ENCODE peak calls at places on chromosomes 11 and 22, in ten cellular contexts. K is SK-N-SH; H is left ventricle myocardium inferior; G is GM23248; F is spleen; O is transverse colon; X is colonic mucosa; Q is effector memory CD4-positive, alpha-beta T cell; E is tibial artery; L is pancreas. C is an unnamed sample.

GRCh38 chr11:94060401-94060800 is 39.2 kb downstream of the HEPHL1 start:
- DNase-seq in X (no peak), H (no peak), O (no peak), K (no peak), Q (no peak), E (no peak), G (peak; percentile 2), F (no peak), L (no peak), C (no peak)

GRCh38 chr22:24834845-24835570 is 29.0 kb downstream of the SGSM1 start:
- DNase-seq in F (peak; percentile 10), G (peak; percentile 52), K (peak; percentile 64), O (no peak), L (peak; percentile 34), X (peak; percentile 38), H (no peak), Q (no peak), E (no peak), C (no peak)

GRCh38 chr11:1298695-1299492 is 10.5 kb downstream of the TOLLIP start:
- DNase-seq in X (peak; percentile 88), E (peak; percentile 90), F (peak; percentile 90), O (peak; percentile 89), Q (no peak), L (peak; percentile 89), H (peak; percentile 80), G (peak; percentile 93), K (no peak), C (no peak)

GRCh38 chr11:13013054-13013488 is 4.0 kb downstream of the RASSF10 start:
- DNase-seq in G (no peak), O (no peak), F (no peak), L (no peak), Q (no peak), X (no peak), E (no peak), K (no peak), H (no peak), C (no peak)

GRCh38 chr22:43260346-43260745 is 73.4 kb upstream of the TTLL12 start:
- DNase-seq in Q (no peak), E (no peak), X (no peak), K (no peak), F (no peak), H (no peak), G (no peak), L (no peak), O (no peak), C (no peak)

GRCh38 chr22:39355080-39355479 is 5.3 kb downstream of the SYNGR1 start:
- DNase-seq in K (no peak), O (no peak), H (no peak), L (no peak), Q (no peak), G (no peak), E (no peak), X (no peak), F (no peak), C (no peak)

GRCh38 chr11:35736952-35737351 is 74.4 kb downstream of the TRIM44 start:
- DNase-seq in O (no peak), L (no peak), E (no peak), X (no peak), K (no peak), G (no peak), Q (no peak), F (no peak), H (no peak), C (no peak)

GRCh38 chr11:102564110-102564509 is 33.6 kb upstream of the MMP7 start:
- DNase-seq in G (peak; percentile 87), O (no peak), H (no peak), L (no peak), X (no peak), E (no peak), F (no peak), K (no peak), Q (no peak), C (no peak)

GRCh38 chr11:3631331-3631730 is 10.5 kb downstream of the ART5 start:
- DNase-seq in L (no peak), Q (no peak), O (no peak), G (peak; percentile 49), X (no peak), K (no peak), E (no peak), H (no peak), F (no peak), C (no peak)

GRCh38 chr11:44899959-44900358 is 50.7 kb downstream of the TP53I11 start:
- DNase-seq in H (no peak), G (peak; percentile 57), O (peak; percentile 21), Q (no peak), X (no peak), E (no peak), L (no peak), K (peak; percentile 63), F (no peak), C (peak; percentile 76)

GRCh38 chr11:126971305-126971704 is 29.3 kb downstream of the KIRREL3 start:
- DNase-seq in G (no peak), L (no peak), X (no peak), O (no peak), E (no peak), H (no peak), Q (no peak), F (no peak), K (no peak), C (no peak)

GRCh38 chr11:76291576-76292526 is 85.5 kb upstream of the WNT11 start:
- DNase-seq in G (no peak), H (no peak), X (no peak), K (no peak), Q (no peak), L (no peak), O (no peak), F (no peak), E (no peak), C (no peak)

GRCh38 chr11:107757661-107758060 is 45.8 kb upstream of the SLN start:
- DNase-seq in G (no peak), Q (no peak), E (no peak), F (no peak), O (no peak), L (no peak), X (no peak), K (no peak), H (no peak), C (no peak)

GRCh38 chr11:110883266-110883665 is 171.0 kb upstream of the ARHGAP20 start:
- DNase-seq in F (no peak), H (no peak), Q (no peak), X (no peak), K (no peak), E (no peak), O (no peak), G (peak; percentile 75), L (no peak), C (no peak)

GRCh38 chr11:59807047-59807446 is 3.5 kb downstream of the MRPL16 start:
- DNase-seq in Q (no peak), E (no peak), G (no peak), F (no peak), H (no peak), X (no peak), L (no peak), O (peak; percentile 21), K (no peak), C (no peak)

GRCh38 chr11:24357620-24358386 is 139.1 kb upstream of the LUZP2 start:
- DNase-seq in E (no peak), L (no peak), F (no peak), G (no peak), X (no peak), K (no peak), O (no peak), H (no peak), Q (no peak), C (no peak)

GRCh38 chr11:19915808-19916207 is 203.2 kb downstream of the NAV2 start:
- DNase-seq in X (no peak), K (no peak), E (no peak), H (no peak), O (no peak), G (no peak), F (no peak), Q (no peak), L (no peak), C (no peak)

GRCh38 chr22:37053310-37054077 is 2.0 kb downstream of the KCTD17 start:
- DNase-seq in G (peak; percentile 86), Q (no peak), K (no peak), X (peak; percentile 55), O (no peak), E (no peak), L (no peak), F (no peak), H (peak; percentile 47), C (no peak)

DNA sequence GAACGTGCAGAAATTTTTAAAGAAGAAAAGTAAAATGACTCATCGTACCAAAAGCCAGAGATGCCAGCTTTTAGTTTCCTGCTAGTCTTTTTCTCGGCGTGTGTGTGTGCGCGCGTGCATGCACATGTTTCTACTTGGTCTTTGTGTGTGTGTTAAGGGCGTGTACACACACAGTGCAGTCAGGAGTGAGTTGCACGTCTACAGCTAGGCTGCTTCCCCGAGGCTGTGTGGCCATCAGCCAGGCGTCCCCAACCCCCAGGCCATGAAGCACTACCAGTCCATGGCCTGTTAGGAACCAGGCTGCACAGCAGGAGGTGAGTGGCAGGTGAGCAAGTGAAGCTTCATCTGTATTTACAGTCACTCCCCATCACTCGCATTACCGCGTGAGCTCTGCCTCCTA is 36.4 kb downstream of the KCNQ1 start:
- DNase-seq in K (no peak), G (no peak), F (no peak), Q (no peak), L (no peak), H (no peak), O (no peak), E (no peak), X (no peak), C (no peak)
- H3K27me3 ChIP-seq in K (no peaks in the 10 kb centered on the region), G (peaks cover 26% of the 10 kb centered on the region), F (no peaks in the 10 kb centered on the region), Q (no peaks in the 10 kb centered on the region), L (no peaks in the 10 kb centered on the region), H (no peaks in the 10 kb centered on the region), O (peaks cover 6% of the 10 kb centered on the region), E (no peaks in the 10 kb centered on the region), X (no peaks in the 10 kb centered on the region), C (no peaks in the 10 kb centered on the region)

GRCh38 chr22:17882727-17883126 is 108.5 kb upstream of the BID start:
- DNase-seq in L (no peak), G (no peak), O (no peak), H (no peak), X (no peak), Q (no peak), K (no peak), F (no peak), E (no peak), C (no peak)
- H3K27me3 ChIP-seq in L (no peaks in the 10 kb centered on the region), G (no peaks in the 10 kb centered on the region), O (no peaks in the 10 kb centered on the region), H (no peaks in the 10 kb centered on the region), X (no peaks in the 10 kb centered on the region), Q (no peaks in the 10 kb centered on the region), K (no peaks in the 10 kb centered on the region), F (no peaks in the 10 kb centered on the region), E (no peaks in the 10 kb centered on the region), C (no peaks in the 10 kb centered on the region)

DNA sequence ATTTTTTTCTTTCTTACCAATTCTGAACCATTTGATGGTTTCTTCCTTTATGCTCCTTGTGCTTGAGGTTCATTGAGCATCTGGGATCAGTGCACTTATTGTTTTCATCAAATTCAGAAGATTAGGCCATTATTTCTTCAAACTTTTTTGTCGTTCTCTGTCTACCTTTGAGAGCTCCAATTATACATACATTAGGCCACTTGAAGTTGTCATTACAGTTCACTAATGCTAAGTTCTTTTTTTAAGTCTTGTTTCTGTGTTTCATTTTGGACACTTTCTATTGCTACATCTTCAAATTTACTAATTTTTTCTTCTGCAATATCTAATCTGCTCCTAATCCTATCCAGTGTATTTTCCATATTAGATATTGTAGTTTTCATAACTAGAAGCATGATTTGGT is 40.8 kb downstream of the CDPF1 start:
- DNase-seq in K (no peak), G (peak; percentile 9), E (no peak), X (no peak), Q (no peak), O (no peak), F (no peak), H (no peak), L (no peak), C (no peak)
- H3K27me3 ChIP-seq in K (no peaks in the 10 kb centered on the region), G (no peaks in the 10 kb centered on the region), E (no peaks in the 10 kb centered on the region), X (no peaks in the 10 kb centered on the region), Q (no peaks in the 10 kb centered on the region), O (no peaks in the 10 kb centered on the region), F (no peaks in the 10 kb centered on the region), H (no peaks in the 10 kb centered on the region), L (no peaks in the 10 kb centered on the region), C (no peaks in the 10 kb centered on the region)

GRCh38 chr11:64297722-64298358 is 2.3 kb upstream of the CATSPERZ start:
- DNase-seq in X (no peak), Q (no peak), E (no peak), K (no peak), H (no peak), L (no peak), G (no peak), F (no peak), O (peak; percentile 38), C (no peak)
- H3K27me3 ChIP-seq in X (peaks cover 62% of the 10 kb centered on the region), Q (peaks cover 69% of the 10 kb centered on the region), E (peaks cover 3% of the 10 kb centered on the region), K (peaks cover 5% of the 10 kb centered on the region), H (peaks cover 80% of the 10 kb centered on the region), L (no peaks in the 10 kb centered on the region), G (peaks cover 12% of the 10 kb centered on the region), F (peaks cover 98% of the 10 kb centered on the region), O (peaks cover 87% of the 10 kb centered on the region), C (peaks cover 65% of the 10 kb centered on the region)